ENCODE peak calls at places on chromosome 1, in four cellular contexts. J, G, Q and B are unnamed samples.

GRCh38 chr1:3954391-3955160 is 54.5 kb upstream of the C1orf174 start:
- DNase-seq in Q (no peak), J (no peak), G (no peak), B (no peak)

GRCh38 chr1:155086856-155087535 is 8.4 kb downstream of the EFNA3 start:
- DNase-seq in J (no peak), G (no peak), Q (no peak), B (peak; percentile 47)

GRCh38 chr1:211695135-211695816 is 19.9 kb upstream of the NEK2 start:
- DNase-seq in G (no peak), Q (no peak), J (no peak), B (no peak)

GRCh38 chr1:109148838-109149555 is 35.1 kb downstream of the ELAPOR1 start:
- DNase-seq in G (no peak), J (no peak), Q (no peak), B (no peak)

GRCh38 chr1:71788113-71788512 is 494.2 kb downstream of the NEGR1 start:
- DNase-seq in J (no peak), G (no peak), Q (no peak), B (no peak)

GRCh38 chr1:231724876-231725647 is 98.5 kb downstream of the DISC1 start:
- DNase-seq in Q (peak; percentile 58), G (no peak), J (no peak), B (no peak)

GRCh38 chr1:69569983-69570755 is 2.4 kb downstream of the LRRC7 start:
- DNase-seq in J (no peak), G (no peak), Q (no peak), B (no peak)

GRCh38 chr1:191963286-191963685 is 195.0 kb upstream of the RGS18 start:
- DNase-seq in Q (no peak), G (no peak), J (no peak), B (no peak)

GRCh38 chr1:226766565-226766964 is 27.5 kb upstream of the ITPKB start:
- DNase-seq in G (no peak), Q (no peak), J (no peak), B (no peak)

GRCh38 chr1:220990417-220991337 is 111.4 kb downstream of the HLX start:
- DNase-seq in Q (peak; percentile 30), G (no peak), J (no peak), B (no peak)

GRCh38 chr1:94240822-94241221 is 3.4 kb upstream of the ARHGAP29 start:
- DNase-seq in Q (no peak), G (no peak), J (no peak), B (no peak)

GRCh38 chr1:151340870-151341754 is 5.9 kb downstream of the RFX5 start:
- DNase-seq in Q (peak; percentile 48), G (no peak), J (no peak), B (peak; percentile 71)

GRCh38 chr1:183569141-183569540 is 21.1 kb downstream of the NCF2 start:
- DNase-seq in J (no peak), Q (no peak), G (no peak), B (no peak)

GRCh38 chr1:92951141-92951582 is 10.1 kb downstream of the DIPK1A start:
- DNase-seq in J (no peak), Q (peak; percentile 30), G (no peak), B (peak; percentile 66)

GRCh38 chr1:43933386-43934278 is at the start of gene ARTN:
- DNase-seq in G (no peak), J (peak; percentile 80), Q (no peak), B (no peak)

GRCh38 chr1:219498666-219499065 is 114.2 kb downstream of the ZC3H11B start:
- DNase-seq in G (no peak), Q (no peak), J (no peak), B (peak; percentile 47)

GRCh38 chr1:15345711-15346355 is 63.9 kb upstream of the EFHD2 start:
- DNase-seq in Q (no peak), G (no peak), J (no peak), B (peak; percentile 80)

GRCh38 chr1:27153549-27153886 is 1.4 kb downstream of the SLC9A1 start:
- DNase-seq in G (no peak), J (no peak), Q (peak; percentile 50), B (no peak)

GRCh38 chr1:59249738-59250137 is 47.2 kb upstream of the FGGY start:
- DNase-seq in G (no peak), J (no peak), Q (no peak), B (no peak)

GRCh38 chr1:54107131-54107530 is 45.7 kb downstream of the CDCP2 start:
- DNase-seq in J (no peak), G (no peak), Q (peak; percentile 26), B (no peak)

GRCh38 chr1:159826436-159827101 is at the start of gene SLAMF8:
- DNase-seq in Q (no peak), J (no peak), G (no peak), B (peak; percentile 58)

GRCh38 chr1:64245495-64245894 is 42.1 kb downstream of the UBE2U start:
- DNase-seq in J (no peak), G (no peak), Q (no peak), B (no peak)

GRCh38 chr1:64241069-64241468 is 37.6 kb downstream of the UBE2U start:
- DNase-seq in Q (no peak), J (no peak), G (no peak), B (no peak)

GRCh38 chr1:64246294-64246917 is 43.0 kb downstream of the UBE2U start:
- DNase-seq in G (no peak), Q (no peak), J (no peak), B (no peak)

GRCh38 chr1:64242895-64243756 is 39.7 kb downstream of the UBE2U start:
- DNase-seq in G (no peak), Q (no peak), J (no peak), B (no peak)

GRCh38 chr1:64243757-64244080 is 40.3 kb downstream of the UBE2U start:
- DNase-seq in Q (no peak), G (no peak), J (no peak), B (no peak)
- H3K4me3 ChIP-seq in Q (no peak overlapping the region), G (peak overlapping the region; percentile 22), J (no peak overlapping the region), B (no peak overlapping the region)

DNA sequence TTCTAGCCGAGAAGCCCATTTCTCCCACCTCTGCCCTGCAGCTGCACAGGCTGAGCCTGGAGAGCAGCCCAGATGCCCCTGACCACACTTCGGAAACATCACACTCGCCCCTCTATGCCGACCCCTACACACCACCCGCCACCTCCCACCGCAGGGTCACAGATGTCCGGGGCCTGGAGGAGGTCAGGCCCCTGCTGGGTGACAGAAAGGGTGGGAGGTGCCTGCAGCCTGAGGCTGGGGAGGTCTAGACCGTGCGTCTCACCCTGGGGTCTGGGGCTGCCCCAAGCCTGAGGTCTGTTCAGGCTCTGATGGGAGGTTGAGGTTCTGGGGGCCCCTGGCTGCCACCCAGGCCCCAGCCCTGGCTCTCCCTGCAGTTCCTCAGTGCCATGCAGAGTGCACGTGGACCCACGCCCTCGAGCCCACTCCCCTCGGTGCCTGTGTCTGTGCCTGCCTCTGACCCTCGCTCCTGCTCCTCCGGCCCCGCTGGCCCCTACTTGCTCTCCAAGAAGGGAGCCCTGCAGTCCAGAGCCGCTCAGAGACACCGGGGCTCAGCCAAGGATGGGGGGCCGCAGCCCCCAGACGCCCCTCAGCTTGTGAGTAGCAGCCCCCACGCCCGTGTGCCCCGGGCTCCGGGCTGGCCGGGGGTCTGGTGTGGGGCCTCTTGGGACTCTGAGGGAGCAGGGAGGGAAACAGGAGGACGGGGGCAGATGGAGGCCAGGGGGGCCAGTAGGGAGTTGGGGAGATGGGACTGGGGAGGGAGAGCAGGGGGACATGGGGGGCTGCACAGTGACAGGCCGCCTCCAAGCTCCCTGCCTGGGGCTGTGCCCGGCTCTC is 7.4 kb downstream of the PLEKHN1 start:
- DNase-seq in J (no peak), Q (no peak), G (no peak), B (no peak)
- H3K27me3 ChIP-seq in J (no peaks in the 10 kb centered on the region), Q (no peaks in the 10 kb centered on the region), G (peaks cover 5% of the 10 kb centered on the region), B (peaks cover 16% of the 10 kb centered on the region)

GRCh38 chr1:6349254-6349943 is 44.2 kb downstream of the ACOT7 start:
- DNase-seq in Q (no peak), G (no peak), J (no peak), B (no peak)

GRCh38 chr1:6345460-6345859 is 48.1 kb downstream of the ACOT7 start:
- DNase-seq in J (no peak), Q (no peak), G (no peak), B (no peak)

GRCh38 chr1:6348511-6349191 is 44.9 kb downstream of the ACOT7 start:
- DNase-seq in Q (peak; percentile 31), G (no peak), J (no peak), B (peak; percentile 77)

GRCh38 chr1:6350416-6351088 is 43.0 kb downstream of the ACOT7 start:
- DNase-seq in Q (peak; percentile 43), J (peak; percentile 86), G (no peak), B (peak; percentile 50)

GRCh38 chr1:6347641-6348487 is 45.7 kb downstream of the ACOT7 start:
- DNase-seq in G (no peak), Q (no peak), J (peak; percentile 74), B (peak; percentile 79)
- H3K4me3 ChIP-seq in G (no peak overlapping the region), Q (no peak overlapping the region), J (no peak overlapping the region), B (no peak overlapping the region)

GRCh38 chr1:11473635-11474034 is 5.3 kb upstream of the DISP3 start:
- DNase-seq in J (no peak), Q (no peak), G (no peak), B (no peak)

GRCh38 chr1:11466416-11466815 is 12.5 kb upstream of the DISP3 start:
- DNase-seq in G (no peak), J (no peak), Q (no peak), B (no peak)

GRCh38 chr1:11472284-11472683 is 6.7 kb upstream of the DISP3 start:
- DNase-seq in Q (no peak), G (no peak), J (no peak), B (no peak)

GRCh38 chr1:11471473-11471872 is 7.5 kb upstream of the DISP3 start:
- DNase-seq in G (no peak), Q (no peak), J (no peak), B (no peak)

GRCh38 chr1:11470912-11471311 is 8.0 kb upstream of the DISP3 start:
- DNase-seq in J (no peak), Q (no peak), G (no peak), B (no peak)
- H3K27me3 ChIP-seq in J (no peaks in the 10 kb centered on the region), Q (peaks cover 3% of the 10 kb centered on the region), G (no peaks in the 10 kb centered on the region), B (no peaks in the 10 kb centered on the region)

DNA sequence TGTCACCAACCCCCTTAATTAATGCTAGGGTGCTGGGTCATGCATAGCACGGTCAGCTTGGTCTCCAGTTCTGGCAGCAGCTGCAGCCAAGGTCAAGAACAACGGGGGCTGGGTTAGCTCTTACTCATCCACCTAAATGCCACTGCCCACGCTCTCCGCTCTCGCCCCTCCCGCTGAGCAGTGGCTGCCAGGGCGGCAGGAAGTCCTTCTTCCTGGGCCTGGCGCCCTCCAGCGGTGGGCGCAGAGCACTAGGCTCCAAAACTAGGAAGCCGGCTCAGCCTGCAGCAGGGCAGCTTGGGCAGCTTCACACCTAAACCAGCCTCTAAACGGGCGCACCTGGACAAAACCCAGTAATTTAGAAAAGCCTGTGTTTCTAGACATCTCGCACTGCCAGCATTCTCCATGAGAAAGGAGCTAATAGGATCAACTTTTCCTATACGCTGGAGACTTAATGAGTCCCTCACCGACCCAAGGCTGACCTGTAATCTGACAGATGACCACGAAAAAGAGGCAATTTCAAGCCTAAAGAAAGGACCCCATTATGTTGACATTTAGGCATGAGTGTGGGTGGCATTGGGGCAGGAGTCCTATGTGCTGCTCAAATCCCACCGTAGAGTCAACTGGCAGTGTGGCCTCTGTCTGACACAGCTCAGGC is 78.4 kb upstream of the LRRN2 start:
- DNase-seq in G (peak; percentile 33), J (peak; percentile 92), Q (peak; percentile 97), B (peak; percentile 76)
- H3K4me3 ChIP-seq in G (peak overlapping the region; percentile 3), J (no peak overlapping the region), Q (no peak overlapping the region), B (no peak overlapping the region)